ENCODE peak calls at places on chromosomes 13 and 19, in nine cellular contexts. D is memory B cell, W is anterior cingulate cortex, J is C1 segment of cervical spinal cord, P is ELR, C is T-helper 1 cell, O is IMR-90, R is NCI-H2081, U is germinal center. Q is an unnamed sample.

GRCh38 chr13:35470671-35471465 is 5.6 kb downstream of the MAB21L1 start:
- DNase-seq in D (no peak), W (no peak), J (no peak), P (peak), C (no peak), O (peak), R (no peak), U (no peak), Q (no peak)

GRCh38 chr19:19911150-19911549 is 10.4 kb downstream of the ZNF93 start:
- DNase-seq in D (no peak), W (no peak), J (no peak), P (peak), C (no peak), O (peak), R (no peak), U (no peak), Q (no peak)

GRCh38 chr13:76778906-76779305 is 107.3 kb downstream of the KCTD12 start:
- DNase-seq in D (no peak), W (no peak), J (no peak), P (no peak), C (no peak), O (no peak), R (no peak), U (no peak), Q (no peak)

GRCh38 chr13:67238277-67238859 is 8.2 kb upstream of the PCDH9 start:
- DNase-seq in D (no peak), W (no peak), J (no peak), P (peak), C (no peak), O (peak), R (peak), U (peak), Q (no peak)

GRCh38 chr13:38804061-38804460 is 117.2 kb downstream of the FREM2 start:
- DNase-seq in D (no peak), W (no peak), J (no peak), P (no peak), C (no peak), O (no peak), R (no peak), U (no peak), Q (no peak)

GRCh38 chr13:95677564-95678386 is 836 bp downstream of the DNAJC3 start:
- DNase-seq in D (no peak), W (no peak), J (no peak), P (peak), C (peak), O (peak), R (no peak), U (no peak), Q (no peak)

GRCh38 chr19:33849551-33850147 is 53.0 kb downstream of the KCTD15 start:
- DNase-seq in D (no peak), W (no peak), J (no peak), P (no peak), C (no peak), O (no peak), R (no peak), U (no peak), Q (no peak)

GRCh38 chr13:81393686-81394085 is 1052.8 kb upstream of the SPRY2 start:
- DNase-seq in D (no peak), W (no peak), J (no peak), P (peak), C (no peak), O (no peak), R (no peak), U (no peak), Q (no peak)

GRCh38 chr19:1502433-1503088 is 10.3 kb downstream of the ADAMTSL5 start:
- DNase-seq in D (no peak), W (no peak), J (no peak), P (no peak), C (no peak), O (no peak), R (no peak), U (no peak), Q (no peak)

GRCh38 chr13:46926856-46927625 is 30.2 kb upstream of the HTR2A start:
- DNase-seq in D (no peak), W (no peak), J (no peak), P (peak), C (no peak), O (peak), R (no peak), U (no peak), Q (no peak)

GRCh38 chr19:35988824-35989223 is 6.2 kb upstream of the SDHAF1 start:
- DNase-seq in D (no peak), W (no peak), J (no peak), P (no peak), C (no peak), O (no peak), R (no peak), U (no peak), Q (no peak)

GRCh38 chr19:18399008-18399407 is 1.6 kb upstream of the LRRC25 start:
- DNase-seq in D (no peak), W (no peak), J (no peak), P (peak), C (no peak), O (peak), R (peak), U (no peak), Q (no peak)

GRCh38 chr13:67588607-67589006 is 358.5 kb upstream of the PCDH9 start:
- DNase-seq in D (no peak), W (no peak), J (no peak), P (no peak), C (no peak), O (no peak), R (no peak), U (no peak), Q (no peak)

GRCh38 chr13:98536729-98537128 is 40.2 kb downstream of the STK24 start:
- DNase-seq in D (no peak), W (no peak), J (no peak), P (no peak), C (no peak), O (no peak), R (no peak), U (no peak), Q (no peak)

GRCh38 chr19:16957151-16957662 is 68.4 kb downstream of the F2RL3 start:
- DNase-seq in D (no peak), W (no peak), J (no peak), P (no peak), C (no peak), O (no peak), R (no peak), U (no peak), Q (no peak)

GRCh38 chr19:46841458-46842083 is 9.1 kb downstream of the AP2S1 start:
- DNase-seq in D (no peak), W (no peak), J (no peak), P (peak), C (no peak), O (peak), R (no peak), U (no peak), Q (no peak)

GRCh38 chr19:3580156-3580955 is 4.9 kb upstream of the GIPC3 start:
- DNase-seq in D (no peak), W (no peak), J (no peak), P (peak), C (no peak), O (peak), R (no peak), U (no peak), Q (no peak)

GRCh38 chr19:58571575-58571947 is 1.6 kb downstream of the MZF1 start:
- DNase-seq in D (no peak), W (no peak), J (no peak), P (no peak), C (no peak), O (no peak), R (no peak), U (no peak), Q (no peak)

GRCh38 chr13:45289936-45290563 is 50.9 kb downstream of the TPT1 start:
- DNase-seq in D (no peak), W (no peak), J (no peak), P (no peak), C (no peak), O (no peak), R (peak), U (no peak), Q (no peak)

GRCh38 chr19:3830841-3831589 is 37.8 kb downstream of the ZFR2 start:
- DNase-seq in D (no peak), W (no peak), J (no peak), P (no peak), C (no peak), O (no peak), R (no peak), U (no peak), Q (no peak)

GRCh38 chr13:42600943-42601342 is 27.0 kb downstream of the TNFSF11 start:
- DNase-seq in D (no peak), W (no peak), J (no peak), P (peak), C (no peak), O (no peak), R (no peak), U (no peak), Q (no peak)

GRCh38 chr13:66461021-66461420 is 769.1 kb downstream of the PCDH9 start:
- DNase-seq in D (no peak), W (no peak), J (no peak), P (peak), C (no peak), O (peak), R (no peak), U (no peak), Q (no peak)

GRCh38 chr13:74465279-74465678 is 331.1 kb upstream of the KLF12 start:
- DNase-seq in D (no peak), W (no peak), J (no peak), P (no peak), C (no peak), O (no peak), R (peak), U (no peak), Q (no peak)

GRCh38 chr19:14440049-14440448 is 6.9 kb downstream of the PKN1 start:
- DNase-seq in D (peak), W (no peak), J (no peak), P (no peak), C (peak), O (no peak), R (no peak), U (peak), Q (peak)

GRCh38 chr13:40113644-40114304 is 458.3 kb downstream of the COG6 start:
- DNase-seq in D (no peak), W (no peak), J (no peak), P (no peak), C (no peak), O (no peak), R (no peak), U (no peak), Q (no peak)